ENCODE peak calls at places on chromosome 13, in nine cellular contexts. H is neural crest cell, K is B cell, V is psoas muscle, Q is lower leg skin, S is endothelial cell, M is cardiac muscle cell, P is IMR-90, R is cardiac fibroblast. Z is an unnamed sample.

GRCh38 chr13:107271226-107271625 is 703.3 kb upstream of the ARGLU1 start:
- DNase-seq in V (no peak), Q (no peak), P (peak; percentile 50), R (peak; percentile 72), M (peak; percentile 79), H (peak; percentile 5), S (no peak), K (no peak), Z (peak; percentile 88)

GRCh38 chr13:97809576-97809975 is 143.9 kb upstream of the IPO5 start:
- DNase-seq in R (peak; percentile 41), K (no peak), P (peak; percentile 6), V (no peak), S (no peak), Q (no peak), M (peak; percentile 25), H (no peak), Z (peak; percentile 25)

GRCh38 chr13:36345438-36346221 is 564 bp downstream of the SPART start:
- DNase-seq in R (peak; percentile 93), P (peak; percentile 92), Q (peak; percentile 96), S (peak; percentile 37), K (peak; percentile 42), V (peak; percentile 65), M (peak; percentile 94), H (peak; percentile 41), Z (peak; percentile 93)

GRCh38 chr13:102793583-102794355 is 5.0 kb downstream of the POGLUT2 start:
- DNase-seq in S (no peak), V (no peak), M (no peak), R (no peak), H (no peak), K (no peak), Q (no peak), P (no peak), Z (no peak)

GRCh38 chr13:98869408-98870090 is 108.3 kb downstream of the DOCK9 start:
- DNase-seq in R (peak; percentile 24), M (peak; percentile 27), V (no peak), H (no peak), K (no peak), Q (no peak), S (no peak), P (no peak), Z (peak; percentile 20)

GRCh38 chr13:106630650-106631049 is 62.7 kb upstream of the ARGLU1 start:
- DNase-seq in Q (peak; percentile 65), P (no peak), R (no peak), H (no peak), K (no peak), S (no peak), V (no peak), M (no peak), Z (no peak)

GRCh38 chr13:25905411-25906010 is 146.3 kb downstream of the SHISA2 start:
- DNase-seq in R (peak; percentile 23), S (no peak), P (no peak), M (no peak), Q (no peak), H (no peak), K (no peak), V (no peak), Z (no peak)

GRCh38 chr13:83733293-83733692 is 149.0 kb downstream of the SLITRK1 start:
- DNase-seq in K (no peak), S (no peak), R (no peak), V (no peak), H (no peak), P (no peak), M (no peak), Q (no peak), Z (no peak)

GRCh38 chr13:81957121-81957520 is 1616.2 kb upstream of the SPRY2 start:
- DNase-seq in M (no peak), Q (no peak), S (no peak), P (no peak), V (no peak), R (no peak), H (no peak), K (no peak), Z (no peak)

GRCh38 chr13:92354583-92354982 is 872.0 kb upstream of the GPC6 start:
- DNase-seq in P (no peak), K (no peak), H (no peak), Q (no peak), R (peak; percentile 20), S (no peak), V (no peak), M (peak; percentile 58), Z (peak; percentile 56)

GRCh38 chr13:112510987-112511715 is 76.8 kb downstream of the TUBGCP3 start:
- DNase-seq in K (no peak), R (no peak), M (no peak), Q (no peak), H (no peak), S (no peak), V (no peak), P (no peak), Z (peak; percentile 1)

DNA sequence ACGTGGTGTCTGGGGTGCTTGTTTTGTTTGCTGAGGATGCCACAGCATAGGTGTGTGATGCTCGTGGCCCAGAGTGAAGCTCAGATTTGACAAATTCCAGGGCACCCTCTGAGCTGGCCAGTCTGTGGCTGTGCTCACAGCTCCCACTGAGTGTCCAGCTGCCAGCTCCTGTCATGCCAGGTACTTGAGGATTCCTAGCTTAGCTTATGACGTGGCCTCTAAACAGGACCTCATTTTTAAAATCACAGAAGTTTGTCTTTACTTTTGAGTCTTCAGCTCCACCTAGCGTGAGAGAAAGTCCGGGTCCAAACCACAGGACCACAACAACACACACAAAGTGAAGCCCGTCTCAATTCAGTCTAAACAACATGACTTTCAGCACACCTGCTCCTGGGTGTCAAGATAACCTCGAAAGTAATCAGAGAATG is 117.3 kb downstream of the RAB20 start:
- DNase-seq in P (peak; percentile 20), H (no peak), S (no peak), Q (peak; percentile 77), R (peak; percentile 49), V (no peak), K (no peak), M (peak; percentile 44), Z (peak; percentile 89)
- TF ChIP-seq CTCF in P (peak; percentile 4), H (no peak), S (no peak), Q (no peak), R (peak; percentile 41), V (no peak), K (no peak), M (peak; percentile 38), Z (peak; percentile 74)

GRCh38 chr13:29077051-29077813 is 257.1 kb downstream of the MTUS2 start:
- DNase-seq in Q (no peak), K (no peak), V (no peak), H (no peak), R (no peak), S (no peak), M (no peak), P (no peak), Z (no peak)

GRCh38 chr13:29081697-29082440 is 261.7 kb downstream of the MTUS2 start:
- DNase-seq in K (no peak), M (no peak), H (no peak), Q (no peak), R (peak; percentile 3), S (no peak), P (no peak), V (no peak), Z (no peak)

GRCh38 chr13:29081036-29081435 is 260.9 kb downstream of the MTUS2 start:
- DNase-seq in V (no peak), R (peak; percentile 2), S (no peak), P (no peak), M (no peak), K (peak; percentile 59), Q (no peak), H (no peak), Z (peak; percentile 31)
- TF ChIP-seq CTCF in V (no peak), R (no peak), S (no peak), P (no peak), M (no peak), K (no peak), Q (no peak), H (no peak), Z (peak; percentile 28)

GRCh38 chr13:21104199-21105019 is 43.0 kb upstream of the LATS2 start:
- DNase-seq in S (no peak), Q (peak; percentile 68), M (no peak), P (no peak), V (no peak), H (no peak), K (no peak), R (no peak), Z (no peak)
- TF ChIP-seq CTCF in S (no peak), Q (no peak), M (no peak), P (no peak), V (no peak), H (no peak), K (no peak), R (no peak), Z (no peak)

GRCh38 chr13:24013189-24013588 is 115.9 kb upstream of the C1QTNF9B start:
- DNase-seq in P (no peak), K (no peak), H (no peak), S (no peak), Q (no peak), V (no peak), M (no peak), R (no peak), Z (no peak)

GRCh38 chr13:24008679-24009078 is 111.4 kb upstream of the C1QTNF9B start:
- DNase-seq in V (no peak), Q (no peak), R (peak; percentile 5), H (no peak), K (no peak), P (peak; percentile 56), M (peak; percentile 39), S (no peak), Z (peak; percentile 10)

GRCh38 chr13:24012648-24013047 is 115.3 kb upstream of the C1QTNF9B start:
- DNase-seq in R (no peak), K (no peak), V (no peak), M (no peak), P (no peak), H (no peak), S (no peak), Q (no peak), Z (no peak)

GRCh38 chr13:24007979-24008620 is 110.8 kb upstream of the C1QTNF9B start:
- DNase-seq in V (no peak), P (no peak), M (no peak), S (no peak), Q (no peak), R (no peak), H (no peak), K (no peak), Z (no peak)

GRCh38 chr13:24011266-24011665 is 114.0 kb upstream of the C1QTNF9B start:
- DNase-seq in K (no peak), M (no peak), R (no peak), H (no peak), Q (no peak), V (no peak), S (no peak), P (no peak), Z (no peak)
- TF ChIP-seq CTCF in K (no peak), M (no peak), R (no peak), H (no peak), Q (no peak), V (no peak), S (no peak), P (no peak), Z (no peak)

GRCh38 chr13:49791214-49791752 is 1.2 kb downstream of the KPNA3 start:
- DNase-seq in K (peak; percentile 43), P (peak; percentile 35), H (no peak), M (peak; percentile 42), V (no peak), Q (no peak), S (peak; percentile 4), R (peak; percentile 50), Z (peak; percentile 55)
- TF ChIP-seq CTCF in K (no peak), P (no peak), H (no peak), M (peak; percentile 9), V (no peak), Q (no peak), S (no peak), R (no peak), Z (peak; percentile 41)

GRCh38 chr13:30355405-30355741 is 48.0 kb upstream of the KATNAL1 start:
- DNase-seq in P (no peak), R (no peak), V (no peak), S (peak; percentile 47), M (no peak), H (peak; percentile 14), K (peak; percentile 78), Q (peak; percentile 75), Z (no peak)
- TF ChIP-seq CTCF in P (peak; percentile 23), R (peak; percentile 40), V (peak; percentile 48), S (no peak), M (peak; percentile 32), H (peak; percentile 47), K (peak; percentile 79), Q (no peak), Z (peak; percentile 20)